ENCODE peak calls at places on chromosomes 2 and 18, in six cellular contexts. Z, N, R, K, P and H are unnamed samples. For H3K4me1, the result is how much of the 10 kb centered on the place peaks cover.

GRCh38 chr2:150674283-150674682 is 186.8 kb upstream of the RND3 start:
- DNase-seq in P (no peak), Z (no peak), N (no peak), K (no peak), R (no peak), H (no peak)

GRCh38 chr2:239727182-239727775 is 297.9 kb downstream of the NDUFA10 start:
- DNase-seq in R (no peak), P (no peak), Z (no peak), K (no peak), N (no peak), H (peak)

GRCh38 chr18:3037423-3037915 is 24.5 kb upstream of the LPIN2 start:
- DNase-seq in P (no peak), N (no peak), R (peak), Z (no peak), K (no peak), H (no peak)

GRCh38 chr2:183614797-183615429 is 490.7 kb downstream of the NUP35 start:
- DNase-seq in K (no peak), R (no peak), Z (no peak), N (no peak), P (peak), H (no peak)

GRCh38 chr2:40488927-40489677 is 37.2 kb upstream of the SLC8A1 start:
- DNase-seq in Z (no peak), K (peak), N (no peak), P (no peak), R (no peak), H (no peak)

GRCh38 chr2:148455791-148456190 is 188.8 kb upstream of the EPC2 start:
- DNase-seq in P (no peak), N (no peak), K (no peak), Z (no peak), R (no peak), H (no peak)

GRCh38 chr18:11883153-11883552 is 25.0 kb downstream of the MPPE1 start:
- DNase-seq in R (no peak), P (no peak), Z (no peak), N (no peak), K (no peak), H (no peak)

GRCh38 chr18:8688857-8689256 is 16.5 kb upstream of the MTCL1 start:
- DNase-seq in Z (no peak), K (no peak), P (no peak), N (no peak), R (no peak), H (no peak)

GRCh38 chr18:9949861-9950260 is 36.0 kb downstream of the VAPA start:
- DNase-seq in Z (no peak), P (no peak), R (no peak), N (no peak), K (no peak), H (no peak)

GRCh38 chr2:42516418-42516817 is 22.6 kb upstream of the KCNG3 start:
- DNase-seq in R (no peak), K (no peak), Z (no peak), P (no peak), N (no peak), H (no peak)

GRCh38 chr2:159799833-159800232 is 1.8 kb upstream of the CD302 start:
- DNase-seq in Z (no peak), K (no peak), R (no peak), N (no peak), P (no peak), H (no peak)

GRCh38 chr2:109268916-109269315 is 139.9 kb downstream of the SH3RF3 start:
- DNase-seq in P (no peak), K (no peak), N (no peak), R (no peak), Z (no peak), H (no peak)

GRCh38 chr2:215772003-215772402 is 241.3 kb downstream of the MREG start:
- DNase-seq in Z (no peak), R (no peak), K (no peak), N (no peak), P (no peak), H (no peak)

GRCh38 chr2:86221066-86221684 is 21.9 kb downstream of the MRPL35 start:
- DNase-seq in P (no peak), R (peak), K (peak), Z (no peak), N (no peak), H (no peak)

GRCh38 chr2:173898178-173898668 is 67.0 kb downstream of the SP3 start:
- DNase-seq in R (no peak), Z (no peak), K (no peak), P (no peak), N (no peak), H (no peak)

GRCh38 chr2:120132190-120132589 is 91.0 kb downstream of the TMEM185B start:
- DNase-seq in R (no peak), P (no peak), Z (no peak), K (no peak), N (no peak), H (no peak)

GRCh38 chr2:203759692-203760365 is 53.4 kb downstream of the CD28 start:
- DNase-seq in Z (no peak), R (no peak), N (no peak), K (no peak), P (no peak), H (no peak)

GRCh38 chr18:36688020-36688965 is 140.5 kb downstream of the TPGS2 start:
- DNase-seq in N (no peak), P (no peak), Z (no peak), R (peak), K (peak), H (no peak)

GRCh38 chr18:50616484-50617048 is 56.7 kb downstream of the MAPK4 start:
- DNase-seq in P (no peak), K (no peak), N (no peak), R (no peak), Z (no peak), H (no peak)

GRCh38 chr2:85234879-85235278 is 92.9 kb downstream of the TGOLN2 start:
- DNase-seq in K (no peak), Z (no peak), N (no peak), R (no peak), P (no peak), H (no peak)

GRCh38 chr2:131034122-131035051 is 58.9 kb downstream of the FAM168B start:
- DNase-seq in P (no peak), K (no peak), Z (no peak), N (peak), R (no peak), H (peak)

GRCh38 chr2:205930209-205930608 is 155.8 kb downstream of the INO80D start:
- DNase-seq in P (no peak), R (no peak), K (no peak), N (no peak), Z (no peak), H (no peak)

GRCh38 chr2:30675758-30676157 is 131.5 kb downstream of the CAPN13 start:
- DNase-seq in N (no peak), K (no peak), P (no peak), R (no peak), Z (peak), H (no peak)

GRCh38 chr2:3461781-3462492 is 57.4 kb downstream of the ADI1 start:
- DNase-seq in N (peak), K (peak), P (no peak), Z (peak), R (peak), H (no peak)

GRCh38 chr2:23270810-23271209 is 114.2 kb upstream of the KLHL29 start:
- DNase-seq in Z (no peak), P (no peak), K (no peak), R (no peak), N (no peak), H (no peak)

GRCh38 chr2:23269747-23270146 is 115.2 kb upstream of the KLHL29 start:
- DNase-seq in P (no peak), Z (no peak), K (no peak), N (no peak), R (no peak), H (no peak)

GRCh38 chr2:23268467-23269263 is 116.3 kb upstream of the KLHL29 start:
- DNase-seq in K (no peak), R (peak), Z (no peak), P (no peak), N (no peak), H (no peak)

GRCh38 chr2:23273786-23274185 is 111.2 kb upstream of the KLHL29 start:
- DNase-seq in R (no peak), Z (no peak), N (no peak), K (no peak), P (no peak), H (no peak)

DNA sequence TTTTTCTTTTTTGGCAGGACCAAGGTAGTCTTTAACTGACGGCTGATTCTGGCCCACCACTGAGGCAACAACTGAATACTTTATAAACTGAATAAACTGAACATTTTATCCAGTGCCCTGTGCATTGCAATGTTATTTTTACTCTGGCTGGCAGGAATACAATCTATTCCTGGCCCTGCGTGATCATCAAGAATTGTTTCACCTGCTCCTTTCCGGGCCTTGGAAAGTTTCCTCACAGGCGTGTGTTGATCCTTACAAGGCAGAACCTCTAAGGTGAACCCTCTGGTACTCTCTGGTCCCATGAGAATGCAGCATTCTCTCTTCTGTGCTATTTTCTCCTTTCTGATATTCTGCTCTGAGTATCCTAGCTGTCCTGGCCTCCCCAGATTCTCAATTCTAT is 113.7 kb upstream of the KLHL29 start:
- DNase-seq in P (no peak), R (no peak), Z (no peak), K (no peak), N (no peak), H (no peak)
- H3K27ac ChIP-seq in P (no peak), R (no peak), Z (no peak), K (no peak), N (no peak), H (no peak)

GRCh38 chr2:60472663-60473289 is 80.7 kb downstream of the BCL11A start:
- DNase-seq in N (no peak), R (no peak), K (no peak), Z (no peak), P (no peak), H (no peak)
- H3K4me1 ChIP-seq in N (under half), R (under half), K (under half), Z (under half), P (half or more), H (under half)

DNA sequence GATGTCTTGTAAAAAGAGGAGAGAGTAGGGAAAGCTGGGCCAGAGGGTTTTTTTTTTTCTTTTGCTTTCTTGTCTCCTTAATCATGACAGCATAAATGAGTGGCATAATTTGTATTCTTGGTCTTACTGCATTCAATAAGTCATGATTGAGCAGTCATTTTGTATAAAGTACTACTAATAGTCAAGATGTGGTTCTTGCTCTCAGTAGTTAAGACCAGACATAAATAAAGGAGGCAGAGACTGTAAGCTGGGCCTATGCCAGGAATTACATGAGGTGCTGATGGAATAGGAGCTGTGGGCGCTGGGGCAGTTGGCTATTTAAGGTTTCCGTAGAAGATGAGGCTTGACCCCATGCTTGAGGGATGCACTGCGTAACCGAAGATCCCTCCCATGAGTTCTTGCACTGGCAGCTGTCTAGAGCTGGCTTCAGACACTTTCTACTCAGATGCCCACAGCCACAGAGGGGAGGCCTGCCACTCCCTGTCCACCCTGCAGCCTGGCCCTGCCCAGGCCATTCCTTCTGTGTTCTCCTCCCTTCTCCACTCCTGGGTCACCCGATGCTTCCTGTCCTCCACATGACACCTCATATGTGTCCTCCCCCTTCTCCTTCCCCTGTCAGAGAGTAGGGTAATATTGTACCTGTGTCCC is 150.9 kb upstream of the REV1 start:
- DNase-seq in R (no peak), P (no peak), N (no peak), K (no peak), Z (no peak), H (no peak)
- H3K4me3 ChIP-seq in R (no peak), P (no peak), N (no peak), K (no peak), Z (no peak), H (no peak)

GRCh38 chr2:207156045-207156444 is 9.7 kb downstream of the KLF7 start:
- DNase-seq in P (no peak), R (no peak), K (no peak), N (no peak), Z (no peak), H (no peak)
- H3K27ac ChIP-seq in P (peak), R (no peak), K (no peak), N (no peak), Z (no peak), H (peak)

DNA sequence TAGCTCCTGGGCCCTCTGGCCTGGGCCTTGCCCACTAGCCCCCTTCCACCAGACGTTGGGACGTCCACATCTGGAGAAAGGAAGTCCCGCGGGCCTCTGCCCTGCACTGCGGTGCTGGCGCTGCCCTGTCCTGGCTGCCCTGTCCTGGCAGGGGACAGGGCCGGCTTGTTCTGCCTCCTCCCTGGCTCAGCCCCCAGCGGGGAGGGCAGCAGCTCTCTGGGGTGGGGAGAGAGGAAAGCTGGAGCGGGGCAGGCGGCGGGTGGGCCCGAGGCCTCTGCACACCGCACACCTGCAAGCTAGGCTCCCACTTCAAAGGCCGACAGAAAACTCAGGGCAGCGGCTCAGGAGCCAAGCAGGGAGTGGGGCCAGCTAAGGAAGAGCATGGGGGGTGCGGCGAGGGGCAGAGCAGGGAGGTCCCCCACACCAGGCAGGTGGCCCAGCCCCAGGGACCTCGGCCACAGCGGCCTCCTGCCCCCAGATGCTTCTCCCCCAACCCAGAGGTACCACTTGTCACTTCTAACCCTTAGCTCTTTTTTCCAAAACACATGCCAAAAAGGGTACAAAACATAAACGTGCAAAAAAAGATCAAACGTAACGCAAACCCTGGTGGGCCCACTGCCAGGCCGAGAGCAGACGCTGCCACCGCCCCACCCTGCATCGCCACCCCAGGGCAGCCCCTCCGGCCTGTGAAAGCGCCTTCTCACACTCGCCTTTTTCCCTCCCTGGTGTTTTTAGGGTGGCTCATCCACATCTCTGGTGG is 13.5 kb downstream of the SNED1 start:
- DNase-seq in P (no peak), K (peak), R (no peak), N (peak), Z (peak), H (no peak)
- H3K4me1 ChIP-seq in P (under half), K (under half), R (under half), N (under half), Z (half or more), H (under half)

GRCh38 chr2:62042400-62042799 is 136.9 kb downstream of the COMMD1 start:
- DNase-seq in N (no peak), K (no peak), R (no peak), P (no peak), Z (no peak), H (no peak)
- H3K4me3 ChIP-seq in N (no peak), K (no peak), R (no peak), P (no peak), Z (no peak), H (no peak)

GRCh38 chr18:59141294-59142068 is 1.8 kb downstream of the SEC11C start:
- DNase-seq in N (no peak), P (no peak), Z (no peak), K (no peak), R (no peak), H (no peak)
- H3K27ac ChIP-seq in N (no peak), P (no peak), Z (no peak), K (no peak), R (no peak), H (no peak)

DNA sequence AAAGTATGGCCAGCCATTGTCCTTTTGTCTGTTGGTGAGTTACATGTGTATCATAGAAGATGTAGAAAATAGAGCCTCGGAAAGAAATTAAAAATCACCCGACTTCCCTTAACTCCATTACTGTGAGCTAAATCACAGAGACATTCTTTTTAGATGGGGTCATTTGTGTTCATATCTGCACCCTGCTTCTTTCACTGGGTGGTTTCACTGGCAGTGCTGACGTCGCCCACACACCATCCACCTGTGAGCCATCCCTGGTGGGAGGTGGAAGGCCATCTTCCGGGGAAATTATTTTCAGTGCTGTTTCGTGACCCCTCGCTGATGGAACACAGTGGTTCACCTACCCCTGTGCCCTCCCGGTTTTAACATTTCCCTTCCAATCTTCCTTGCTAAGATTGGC is 21.2 kb downstream of the SH3BP4 start:
- DNase-seq in K (no peak), P (no peak), N (no peak), Z (no peak), R (no peak), H (no peak)
- H3K4me1 ChIP-seq in K (under half), P (half or more), N (under half), Z (under half), R (half or more), H (under half)